ENCODE peak calls at places on chromosome 10, in seven cellular contexts. Z is left ventricle myocardium inferior, U is AG04449, F is mammary epithelial cell, V is fibroblast of the aortic adventitia, N is kidney epithelial cell, J is PC-3. T is an unnamed sample.

GRCh38 chr10:60511823-60512222 is 122.1 kb upstream of the ANK3 start:
- DNase-seq in J (no peak), F (no peak), V (no peak), U (no peak), Z (no peak), N (no peak), T (no peak)

GRCh38 chr10:32171213-32171612 is 115.0 kb upstream of the KIF5B start:
- DNase-seq in J (peak), U (no peak), F (no peak), Z (no peak), N (no peak), V (no peak), T (peak)

GRCh38 chr10:48504141-48504885 is 100.6 kb downstream of the ARHGAP22 start:
- DNase-seq in F (no peak), Z (no peak), J (no peak), N (no peak), V (no peak), U (no peak), T (no peak)

GRCh38 chr10:31830887-31831286 is 97.7 kb downstream of the ARHGAP12 start:
- DNase-seq in J (peak), V (peak), F (peak), N (no peak), U (no peak), Z (no peak), T (no peak)

GRCh38 chr10:62045765-62046521 is 144.4 kb downstream of the ARID5B start:
- DNase-seq in Z (no peak), J (peak), F (no peak), N (peak), V (peak), U (peak), T (no peak)

GRCh38 chr10:22344204-22344603 is 1.1 kb upstream of the SPAG6 start:
- DNase-seq in U (no peak), N (no peak), J (no peak), Z (no peak), V (no peak), F (no peak), T (no peak)

GRCh38 chr10:52488606-52489485 is 174.8 kb downstream of the DKK1 start:
- DNase-seq in J (peak), Z (no peak), N (no peak), F (peak), V (peak), U (no peak), T (peak)

GRCh38 chr10:55203319-55203718 is 402.3 kb upstream of the PCDH15 start:
- DNase-seq in U (no peak), Z (no peak), J (peak), N (no peak), V (no peak), F (no peak), T (peak)

GRCh38 chr10:114664127-114664526 is 6.1 kb upstream of the ABLIM1 start:
- DNase-seq in Z (no peak), F (no peak), U (no peak), J (no peak), N (no peak), V (no peak), T (no peak)

GRCh38 chr10:119299531-119299930 is 92.2 kb downstream of the GRK5 start:
- DNase-seq in V (peak), U (no peak), F (no peak), N (no peak), J (no peak), Z (no peak), T (no peak)

GRCh38 chr10:25745976-25746375 is 188.1 kb upstream of the MYO3A start:
- DNase-seq in U (no peak), F (no peak), Z (no peak), V (peak), J (peak), N (peak), T (no peak)

GRCh38 chr10:47438857-47439474 is 44.9 kb downstream of the ANXA8 start:
- DNase-seq in N (peak), U (peak), J (peak), V (peak), F (peak), Z (no peak), T (peak)
- TF ChIP-seq CTCF in N (peak), U (peak), J (peak), V (peak), F (peak), Z (peak), T (peak)

GRCh38 chr10:89518108-89518507 is 17.3 kb downstream of the SLC16A12 start:
- DNase-seq in F (no peak), J (no peak), V (no peak), U (no peak), Z (peak), N (no peak), T (no peak)

GRCh38 chr10:89513206-89513605 is 22.2 kb downstream of the SLC16A12 start:
- DNase-seq in J (no peak), F (no peak), U (no peak), V (no peak), N (no peak), Z (no peak), T (no peak)

GRCh38 chr10:89518876-89519842 is 16.2 kb downstream of the SLC16A12 start:
- DNase-seq in V (peak), Z (peak), F (no peak), N (no peak), J (peak), U (peak), T (peak)

GRCh38 chr10:89516149-89516832 is 19.1 kb downstream of the SLC16A12 start:
- DNase-seq in J (peak), V (peak), F (peak), Z (peak), U (peak), N (peak), T (peak)

DNA sequence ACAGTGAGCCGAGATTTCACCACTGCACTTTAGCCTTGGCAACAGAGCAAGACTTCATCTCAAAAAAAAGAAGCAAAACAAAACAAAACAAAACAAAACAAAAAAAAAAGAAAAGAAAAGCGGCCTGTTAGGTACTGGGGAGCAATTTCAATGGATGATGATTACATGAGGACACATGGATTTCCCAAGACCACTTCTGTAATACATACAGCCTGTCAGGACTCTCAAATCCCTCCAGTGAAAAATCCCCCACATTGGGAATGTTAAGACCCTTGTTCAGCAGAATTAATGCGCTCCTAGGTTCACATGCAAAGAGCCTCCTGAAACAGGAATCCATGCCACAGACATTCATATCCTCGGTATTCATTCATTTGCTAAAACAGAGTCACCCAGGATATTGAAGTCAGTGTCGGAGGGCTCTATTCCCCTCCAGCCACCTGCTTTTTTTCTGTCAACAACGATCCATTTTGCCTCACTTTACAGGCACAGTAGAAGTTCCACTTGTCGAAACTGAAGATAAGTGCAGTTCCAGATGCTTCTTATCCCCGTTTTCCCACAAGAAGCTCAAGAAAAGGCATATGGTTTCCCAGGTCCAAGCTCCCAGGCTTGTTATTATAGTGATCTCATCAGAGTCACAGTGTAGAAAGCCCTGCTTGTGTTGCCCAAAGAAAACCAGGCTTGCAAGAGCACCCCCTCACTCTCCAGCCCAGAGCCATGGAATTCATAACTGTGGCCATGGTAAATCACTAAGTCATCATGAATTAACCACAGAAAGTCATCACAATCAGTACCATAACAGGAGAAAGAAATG is 20.2 kb downstream of the SLC16A12 start:
- DNase-seq in U (peak), J (no peak), F (peak), V (peak), N (peak), Z (no peak), T (peak)
- H3K4me3 ChIP-seq in U (peak), J (no peak), F (no peak), V (no peak), N (no peak), Z (peak), T (no peak)

GRCh38 chr10:102450124-102450373 is 1.3 kb downstream of the C10orf95 start:
- DNase-seq in J (no peak), F (no peak), Z (no peak), U (no peak), V (no peak), N (no peak), T (no peak)
- TF ChIP-seq CTCF in J (no peak), F (no peak), Z (no peak), U (no peak), V (no peak), N (no peak), T (no peak)

GRCh38 chr10:102059987-102060386 is 4.0 kb upstream of the ARMH3 start:
- DNase-seq in J (no peak), V (no peak), N (no peak), F (no peak), U (no peak), Z (no peak), T (no peak)

GRCh38 chr10:102055647-102056419 is at the start of gene ARMH3:
- DNase-seq in J (peak), N (peak), F (peak), V (peak), U (peak), Z (peak), T (peak)
- H3K4me3 ChIP-seq in J (peak), N (peak), F (peak), V (peak), U (peak), Z (peak), T (peak)

GRCh38 chr10:75210193-75211006 is at the start of gene VDAC2:
- DNase-seq in N (no peak), J (peak), U (no peak), F (peak), V (peak), Z (peak), T (peak)
- TF ChIP-seq CTCF in N (no peak), J (no peak), U (no peak), F (no peak), V (no peak), Z (no peak), T (no peak)

GRCh38 chr10:96721207-96721572 is 876 bp upstream of the PIK3AP1 start:
- DNase-seq in N (no peak), U (no peak), J (no peak), F (no peak), V (no peak), Z (no peak), T (no peak)

GRCh38 chr10:96720422-96721206 is at the start of gene PIK3AP1:
- DNase-seq in F (no peak), N (no peak), V (no peak), Z (peak), J (peak), U (no peak), T (no peak)

GRCh38 chr10:96718304-96718990 is 1.9 kb downstream of the PIK3AP1 start:
- DNase-seq in Z (no peak), J (no peak), V (no peak), U (no peak), N (no peak), F (no peak), T (no peak)

GRCh38 chr10:96719850-96720421 is 378 bp downstream of the PIK3AP1 start:
- DNase-seq in J (peak), V (no peak), F (no peak), U (no peak), Z (peak), N (no peak), T (no peak)

GRCh38 chr10:96719205-96719604 is 1.1 kb downstream of the PIK3AP1 start:
- DNase-seq in F (no peak), N (no peak), J (no peak), Z (no peak), U (no peak), V (no peak), T (no peak)
- H3K4me3 ChIP-seq in F (no peak), N (no peak), J (no peak), Z (peak), U (no peak), V (no peak), T (no peak)

GRCh38 chr10:70596110-70596798 is 6.3 kb downstream of the PRF1 start:
- DNase-seq in J (no peak), V (no peak), U (no peak), Z (no peak), F (no peak), N (no peak), T (no peak)
- TF ChIP-seq CTCF in J (no peak), V (no peak), U (no peak), Z (no peak), F (no peak), N (no peak), T (no peak)

DNA sequence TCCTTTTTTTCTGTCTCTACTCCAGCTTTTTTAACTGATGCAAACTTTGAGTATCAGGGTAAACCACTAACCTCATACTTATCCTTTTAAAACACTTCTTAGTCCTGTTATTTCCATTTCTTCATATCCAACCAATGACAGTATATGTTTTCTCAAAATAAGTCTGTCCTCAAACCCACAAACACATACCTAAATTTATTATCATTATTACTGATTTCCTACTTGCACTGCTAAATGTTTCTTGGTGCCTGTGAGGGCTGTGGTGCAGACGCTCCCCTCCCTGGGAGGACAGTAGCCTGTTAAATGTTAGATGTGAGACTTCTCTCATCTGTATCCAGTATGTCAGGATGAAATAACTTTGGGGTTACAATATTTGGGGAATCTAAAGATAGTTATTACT is 257.9 kb downstream of the KLF6 start:
- DNase-seq in V (no peak), F (no peak), N (no peak), Z (no peak), J (no peak), U (peak), T (no peak)
- H3K4me3 ChIP-seq in V (no peak), F (no peak), N (no peak), Z (no peak), J (no peak), U (no peak), T (no peak)

DNA sequence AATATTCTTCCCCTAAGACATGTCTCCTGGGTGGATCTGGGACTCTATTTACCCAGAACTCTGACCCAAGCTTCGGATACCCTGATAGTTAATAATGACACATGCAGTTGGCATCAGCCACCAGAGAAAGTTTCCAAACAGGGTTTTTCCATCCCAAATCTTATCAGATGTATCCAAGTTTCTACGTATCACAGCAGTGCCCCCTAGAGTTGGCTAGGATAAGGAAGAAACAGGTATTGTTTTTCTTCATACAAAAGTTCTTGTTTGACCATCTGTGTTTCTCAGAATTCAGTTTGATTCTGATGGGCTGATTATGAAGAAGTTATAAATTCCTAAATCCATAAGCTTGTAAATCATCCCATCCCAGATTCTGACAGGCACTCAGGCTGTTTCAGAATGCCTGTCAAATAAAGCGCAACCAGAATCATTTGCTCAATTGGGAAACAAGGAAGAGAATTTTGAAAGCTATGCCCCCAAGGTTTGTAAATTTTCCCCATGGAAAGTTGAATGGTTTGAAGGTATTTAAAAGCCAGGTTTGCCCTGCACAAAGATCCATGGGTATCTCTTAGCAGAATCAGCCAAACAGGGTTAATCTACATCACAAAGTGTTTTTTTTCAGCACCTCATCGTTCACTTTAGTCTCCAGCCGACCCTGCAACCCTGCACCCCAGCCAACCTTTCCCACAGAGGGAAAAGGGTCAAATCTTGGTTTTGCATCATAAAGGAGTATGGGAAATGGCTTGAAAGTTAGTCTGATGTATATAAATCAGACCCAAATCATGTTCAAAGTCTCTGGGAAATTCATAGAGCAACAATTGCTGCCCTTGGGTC is 47.4 kb downstream of the NRAP start:
- DNase-seq in V (no peak), U (no peak), Z (no peak), N (no peak), F (no peak), J (peak), T (peak)
- TF ChIP-seq CTCF in V (peak), U (peak), Z (peak), N (peak), F (peak), J (peak), T (peak)

GRCh38 chr10:110221044-110221720 is 13.8 kb downstream of the MXI1 start:
- DNase-seq in Z (no peak), J (no peak), U (no peak), N (no peak), V (no peak), F (no peak), T (no peak)

GRCh38 chr10:110220383-110220782 is 13.0 kb downstream of the MXI1 start:
- DNase-seq in F (no peak), U (no peak), V (no peak), Z (peak), N (no peak), J (no peak), T (no peak)

GRCh38 chr10:110219884-110220283 is 12.5 kb downstream of the MXI1 start:
- DNase-seq in J (no peak), U (no peak), F (no peak), N (no peak), Z (no peak), V (no peak), T (no peak)

GRCh38 chr10:110222896-110223675 is 15.7 kb downstream of the MXI1 start:
- DNase-seq in V (no peak), U (no peak), N (no peak), F (no peak), Z (no peak), J (no peak), T (no peak)

DNA sequence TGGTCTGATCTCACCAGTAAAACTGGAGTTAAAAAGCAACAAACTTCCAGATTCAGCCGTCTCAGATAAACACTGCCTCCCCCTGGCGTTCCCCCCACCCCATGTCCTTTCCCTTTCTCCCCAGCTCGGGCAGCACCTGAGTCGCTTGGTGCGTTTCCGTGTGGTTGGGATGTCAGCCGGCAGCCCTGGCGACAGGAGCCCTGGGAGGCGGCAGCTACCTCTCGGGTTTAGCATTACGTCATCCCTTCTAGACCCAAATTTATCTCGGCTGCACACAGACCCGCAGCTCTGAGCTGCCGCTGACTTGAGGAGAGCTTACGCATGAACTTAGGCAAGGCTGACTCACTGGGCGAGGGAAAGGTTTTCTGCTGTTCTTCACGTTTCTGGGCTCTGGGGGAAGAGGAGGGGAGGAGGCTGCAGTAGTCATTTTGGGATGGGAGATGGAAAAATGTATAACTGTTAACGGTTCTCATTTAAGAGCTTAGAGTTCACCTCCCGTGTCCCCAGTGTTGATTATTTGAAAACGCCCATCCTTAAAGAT is 14.4 kb downstream of the MXI1 start:
- DNase-seq in J (no peak), V (peak), Z (peak), N (peak), U (peak), F (peak), T (peak)
- H3K4me3 ChIP-seq in J (no peak), V (peak), Z (peak), N (peak), U (peak), F (peak), T (peak)

T was measured in epithelial cell of esophagus.